ENCODE peak calls at places on chromosome X, in six cellular contexts. O, F, Z, H, V and N are unnamed samples.

GRCh38 chrX:105821471-105822081 is 763 bp upstream of the NRK start:
- DNase-seq in O (no peak), F (no peak), Z (no peak), H (no peak), V (peak; percentile 62), N (no peak)

GRCh38 chrX:41984628-41985027 is 61.3 kb upstream of the CASK start:
- DNase-seq in O (no peak), F (no peak), Z (no peak), H (no peak), V (no peak), N (no peak)

GRCh38 chrX:103864886-103865534 is 33.0 kb upstream of the RAB9B start:
- DNase-seq in O (no peak), F (no peak), Z (no peak), H (no peak), V (no peak), N (no peak)

GRCh38 chrX:105564536-105564935 is 257.8 kb upstream of the NRK start:
- DNase-seq in O (no peak), F (no peak), Z (peak; percentile 48), H (no peak), V (no peak), N (no peak)

GRCh38 chrX:9465380-9466114 is 689 bp downstream of the TBL1X start:
- DNase-seq in O (no peak), F (peak; percentile 24), Z (no peak), H (no peak), V (peak; percentile 74), N (no peak)

GRCh38 chrX:154486052-154486395 is 391 bp downstream of the UBL4A start:
- DNase-seq in O (no peak), F (no peak), Z (no peak), H (no peak), V (peak; percentile 68), N (no peak)

GRCh38 chrX:153768311-153769157 is 4.5 kb downstream of the PLXNB3 start:
- DNase-seq in O (no peak), F (no peak), Z (no peak), H (no peak), V (no peak), N (no peak)

GRCh38 chrX:138008280-138008679 is 442.4 kb downstream of the ZIC3 start:
- DNase-seq in O (no peak), F (no peak), Z (no peak), H (no peak), V (no peak), N (no peak)

GRCh38 chrX:23334871-23335599 is 386 bp downstream of the PTCHD1 start:
- DNase-seq in O (no peak), F (no peak), Z (no peak), H (no peak), V (peak; percentile 66), N (no peak)

GRCh38 chrX:39492495-39493162 is 605.1 kb downstream of the BCOR start:
- DNase-seq in O (no peak), F (no peak), Z (no peak), H (no peak), V (no peak), N (no peak)

GRCh38 chrX:10620121-10620699 is at the start of gene MID1:
- DNase-seq in O (peak; percentile 79), F (peak; percentile 65), Z (peak; percentile 62), H (peak; percentile 81), V (peak; percentile 72), N (peak; percentile 26)

GRCh38 chrX:109629310-109629709 is 4.3 kb upstream of the KCNE5 start:
- DNase-seq in O (no peak), F (no peak), Z (no peak), H (no peak), V (no peak), N (no peak)

GRCh38 chrX:105307762-105308161 is 87.3 kb upstream of the TEX13A start:
- DNase-seq in O (no peak), F (no peak), Z (no peak), H (no peak), V (no peak), N (no peak)

GRCh38 chrX:3651272-3651671 is 62.2 kb downstream of the PRKX start:
- DNase-seq in O (no peak), F (no peak), Z (no peak), H (no peak), V (no peak), N (no peak)

GRCh38 chrX:2462780-2463179 is 38.0 kb downstream of the DHRSX start:
- DNase-seq in O (no peak), F (no peak), Z (no peak), H (no peak), V (no peak), N (no peak)

GRCh38 chrX:129013574-129013973 is 509.7 kb downstream of the SMARCA1 start:
- DNase-seq in O (no peak), F (no peak), Z (no peak), H (no peak), V (no peak), N (no peak)

GRCh38 chrX:32852203-32852602 is 359.1 kb downstream of the DMD start:
- DNase-seq in O (no peak), F (no peak), Z (no peak), H (no peak), V (no peak), N (no peak)

GRCh38 chrX:19332983-19333382 is 10.7 kb upstream of the PDHA1 start:
- DNase-seq in O (no peak), F (no peak), Z (no peak), H (no peak), V (no peak), N (no peak)

GRCh38 chrX:144275403-144275802 is 391.5 kb downstream of the UBE2NL start:
- DNase-seq in O (no peak), F (no peak), Z (no peak), H (no peak), V (no peak), N (no peak)

GRCh38 chrX:39452404-39452803 is 645.4 kb downstream of the BCOR start:
- DNase-seq in O (no peak), F (no peak), Z (no peak), H (no peak), V (no peak), N (no peak)

GRCh38 chrX:135345328-135345645 is 36.0 kb downstream of the ETDC start:
- DNase-seq in O (peak; percentile 32), F (no peak), Z (no peak), H (peak; percentile 68), V (no peak), N (no peak)

GRCh38 chrX:43969504-43970501 is 3.4 kb downstream of the NDP start:
- DNase-seq in O (peak; percentile 39), F (no peak), Z (peak; percentile 61), H (no peak), V (no peak), N (no peak)

GRCh38 chrX:118989886-118990285 is 15.5 kb downstream of the LONRF3 start:
- DNase-seq in O (no peak), F (no peak), Z (no peak), H (no peak), V (no peak), N (no peak)

GRCh38 chrX:26037367-26037766 is 100.8 kb upstream of the MAGEB18 start:
- DNase-seq in O (no peak), F (no peak), Z (no peak), H (no peak), V (no peak), N (no peak)

GRCh38 chrX:154546354-154547244 is at the start of gene G6PD:
- DNase-seq in O (no peak), F (peak; percentile 72), Z (no peak), H (no peak), V (peak; percentile 84), N (no peak)

GRCh38 chrX:10119399-10119990 is 37.3 kb upstream of the CLCN4 start:
- DNase-seq in O (peak; percentile 84), F (peak; percentile 57), Z (peak; percentile 71), H (peak; percentile 91), V (peak; percentile 79), N (peak; percentile 85)

GRCh38 chrX:97898798-97899197 is 1015.1 kb downstream of the RPA4 start:
- DNase-seq in O (no peak), F (no peak), Z (no peak), H (no peak), V (no peak), N (no peak)

GRCh38 chrX:48890296-48890925 is 7.2 kb downstream of the TIMM17B start:
- DNase-seq in O (no peak), F (no peak), Z (no peak), H (peak; percentile 54), V (no peak), N (no peak)

GRCh38 chrX:10579018-10579752 is 41.2 kb downstream of the MID1 start:
- DNase-seq in O (no peak), F (no peak), Z (no peak), H (no peak), V (no peak), N (no peak)

GRCh38 chrX:20007962-20008633 is 17.2 kb upstream of the BCLAF3 start:
- DNase-seq in O (no peak), F (no peak), Z (no peak), H (no peak), V (no peak), N (no peak)

GRCh38 chrX:15930585-15930984 is 76.0 kb upstream of the AP1S2 start:
- DNase-seq in O (no peak), F (no peak), Z (no peak), H (no peak), V (no peak), N (no peak)
- TF ChIP-seq CTCF in O (no peak), F (no peak), Z (peak; percentile 29), H (no peak), V (peak; percentile 61), N (no peak)

DNA sequence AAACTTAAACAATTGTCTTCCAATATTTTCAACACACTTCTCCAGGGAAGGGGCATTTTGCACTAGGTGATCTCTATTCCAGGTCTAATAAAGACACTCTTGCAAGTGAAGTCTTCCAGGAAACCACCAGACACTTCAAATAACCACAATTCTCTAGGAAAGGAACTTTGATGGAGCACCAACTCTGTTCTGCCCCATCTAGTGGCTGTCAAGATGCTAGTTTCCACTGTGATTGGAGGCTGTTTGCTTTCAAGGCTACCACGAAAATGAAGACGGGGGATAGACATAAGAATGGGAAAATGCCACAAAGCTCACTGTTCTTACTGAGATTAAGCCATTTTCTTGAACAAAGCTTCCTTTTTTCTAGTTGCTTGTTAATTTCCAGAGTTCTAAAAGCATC is 100.6 kb upstream of the F9 start:
- DNase-seq in O (no peak), F (no peak), Z (no peak), H (no peak), V (no peak), N (no peak)
- TF ChIP-seq CTCF in O (no peak), F (no peak), Z (peak; percentile 34), H (no peak), V (peak; percentile 50), N (no peak)

GRCh38 chrX:72105436-72105835 is 26.3 kb downstream of the RTL5 start:
- DNase-seq in O (no peak), F (no peak), Z (no peak), H (no peak), V (no peak), N (no peak)
- TF ChIP-seq CTCF in O (no peak), F (no peak), Z (no peak), H (no peak), V (no peak), N (no peak)

GRCh38 chrX:131544218-131544617 is 344 bp downstream of the OR13H1 start:
- DNase-seq in O (no peak), F (no peak), Z (no peak), H (no peak), V (no peak), N (no peak)
- TF ChIP-seq CTCF in O (no peak), F (no peak), Z (no peak), H (no peak), V (no peak), N (no peak)